ENCODE peak calls at places on chromosomes 16 and 17, in four cellular contexts. One of them, this sample, is unnamed. For H3K36me3, the result is how much of the 10 kb centered on the place peaks cover.

GRCh38 chr16:29811896-29812665 is at the start of gene PRRT2:
- DNase-seq in suprapubic skin: peak
- DNase-seq in Peyer's patch: peak
- DNase-seq in H1: no peak
- DNase-seq in this sample: peak

GRCh38 chr17:57406131-57406980 is 150.0 kb downstream of the MSI2 start:
- DNase-seq in H1: no peak
- DNase-seq in Peyer's patch: no peak
- DNase-seq in suprapubic skin: no peak
- DNase-seq in this sample: no peak

GRCh38 chr16:85555549-85556455 is 57.3 kb upstream of the GSE1 start:
- DNase-seq in Peyer's patch: peak
- DNase-seq in suprapubic skin: no peak
- DNase-seq in H1: no peak
- DNase-seq in this sample: no peak

GRCh38 chr16:11781773-11782172 is 15.3 kb downstream of the ZC3H7A start:
- DNase-seq in H1: no peak
- DNase-seq in suprapubic skin: no peak
- DNase-seq in Peyer's patch: no peak
- DNase-seq in this sample: no peak

GRCh38 chr16:22428654-22429053 is 54.2 kb upstream of the CDR2 start:
- DNase-seq in H1: no peak
- DNase-seq in Peyer's patch: no peak
- DNase-seq in suprapubic skin: no peak
- DNase-seq in this sample: no peak

GRCh38 chr17:12545877-12546513 is 119.7 kb upstream of the MYOCD start:
- DNase-seq in suprapubic skin: no peak
- DNase-seq in Peyer's patch: no peak
- DNase-seq in H1: peak
- DNase-seq in this sample: no peak

GRCh38 chr17:40534431-40535189 is 30.7 kb downstream of the CCR7 start:
- DNase-seq in Peyer's patch: no peak
- DNase-seq in suprapubic skin: peak
- DNase-seq in H1: no peak
- DNase-seq in this sample: no peak

GRCh38 chr17:27494192-27495091 is 38.2 kb downstream of the KSR1 start:
- DNase-seq in Peyer's patch: no peak
- DNase-seq in H1: no peak
- DNase-seq in suprapubic skin: peak
- DNase-seq in this sample: no peak

GRCh38 chr17:66304304-66305174 is 2.1 kb downstream of the PRKCA start:
- DNase-seq in suprapubic skin: no peak
- DNase-seq in H1: peak
- DNase-seq in Peyer's patch: no peak
- DNase-seq in this sample: peak

GRCh38 chr16:68401871-68402747 is 46.2 kb downstream of the SMPD3 start:
- DNase-seq in suprapubic skin: no peak
- DNase-seq in Peyer's patch: no peak
- DNase-seq in H1: no peak
- DNase-seq in this sample: no peak

GRCh38 chr16:79261461-79261860 is 339.1 kb downstream of the MAF start:
- DNase-seq in Peyer's patch: no peak
- DNase-seq in H1: peak
- DNase-seq in suprapubic skin: no peak
- DNase-seq in this sample: no peak

GRCh38 chr17:49381033-49381432 is 19.0 kb upstream of the ZNF652 start:
- DNase-seq in Peyer's patch: no peak
- DNase-seq in H1: no peak
- DNase-seq in suprapubic skin: no peak
- DNase-seq in this sample: no peak

GRCh38 chr17:48593840-48594411 is 347 bp upstream of the HOXB5 start:
- DNase-seq in suprapubic skin: no peak
- DNase-seq in H1: peak
- DNase-seq in Peyer's patch: peak
- DNase-seq in this sample: peak

DNA sequence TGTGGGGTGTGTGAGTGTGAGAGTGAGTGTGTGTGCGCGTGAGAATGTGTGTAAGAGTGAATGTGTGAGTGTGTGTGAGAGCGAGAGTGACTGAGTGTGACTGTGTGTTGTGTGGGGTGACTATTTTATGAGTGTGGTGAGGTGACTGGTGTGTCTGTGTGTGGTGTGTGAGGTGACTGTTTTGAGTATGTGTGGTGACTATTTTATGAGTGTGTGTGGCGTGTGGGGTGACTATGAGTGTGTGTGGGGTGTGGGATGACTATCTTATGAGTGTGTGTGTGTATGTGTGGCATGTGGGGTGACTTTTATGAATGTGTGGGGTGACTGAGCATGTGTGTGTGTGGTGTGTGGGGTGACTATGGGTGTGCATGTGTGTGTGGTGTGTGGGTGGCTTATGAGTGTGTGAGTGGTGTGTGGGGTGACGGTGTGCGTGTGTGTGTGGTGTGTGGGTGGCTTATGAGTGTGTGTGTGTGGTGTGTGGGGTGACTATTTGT is 152.9 kb upstream of the PLCG2 start:
- DNase-seq in Peyer's patch: no peak
- DNase-seq in H1: no peak
- DNase-seq in suprapubic skin: no peak
- DNase-seq in this sample: no peak
- H3K27ac ChIP-seq in Peyer's patch: peak
- H3K27ac ChIP-seq in H1: peak
- H3K27ac ChIP-seq in suprapubic skin: peak
- H3K27ac ChIP-seq in this sample: no peak

DNA sequence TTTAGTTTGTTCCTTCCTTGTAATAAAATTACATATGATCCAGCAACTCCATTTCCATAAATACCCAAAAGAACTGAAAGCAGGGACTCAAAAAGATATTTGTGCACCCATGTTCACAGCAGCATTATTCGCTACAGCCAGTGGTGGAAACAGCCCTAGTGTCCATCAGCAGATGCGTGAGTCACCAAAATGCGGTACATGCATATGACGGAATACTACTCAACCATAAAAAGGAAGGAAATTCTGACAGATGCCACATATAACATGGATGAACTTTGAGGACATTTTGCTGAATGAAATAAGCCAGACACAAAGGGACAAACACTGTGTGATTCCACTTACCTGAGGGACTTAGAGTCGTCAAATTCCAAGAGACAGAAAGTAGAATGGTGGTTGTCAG is 9.1 kb upstream of the SLC47A2 start:
- DNase-seq in H1: no peak
- DNase-seq in Peyer's patch: no peak
- DNase-seq in suprapubic skin: no peak
- DNase-seq in this sample: no peak
- H3K36me3 ChIP-seq in H1: under half
- H3K36me3 ChIP-seq in Peyer's patch: under half
- H3K36me3 ChIP-seq in suprapubic skin: under half
- H3K36me3 ChIP-seq in this sample: under half

GRCh38 chr17:29112780-29113295 is 67.4 kb downstream of the MYO18A start:
- DNase-seq in Peyer's patch: no peak
- DNase-seq in H1: no peak
- DNase-seq in suprapubic skin: no peak
- DNase-seq in this sample: no peak
- H3K27ac ChIP-seq in Peyer's patch: no peak
- H3K27ac ChIP-seq in H1: no peak
- H3K27ac ChIP-seq in suprapubic skin: no peak
- H3K27ac ChIP-seq in this sample: no peak

DNA sequence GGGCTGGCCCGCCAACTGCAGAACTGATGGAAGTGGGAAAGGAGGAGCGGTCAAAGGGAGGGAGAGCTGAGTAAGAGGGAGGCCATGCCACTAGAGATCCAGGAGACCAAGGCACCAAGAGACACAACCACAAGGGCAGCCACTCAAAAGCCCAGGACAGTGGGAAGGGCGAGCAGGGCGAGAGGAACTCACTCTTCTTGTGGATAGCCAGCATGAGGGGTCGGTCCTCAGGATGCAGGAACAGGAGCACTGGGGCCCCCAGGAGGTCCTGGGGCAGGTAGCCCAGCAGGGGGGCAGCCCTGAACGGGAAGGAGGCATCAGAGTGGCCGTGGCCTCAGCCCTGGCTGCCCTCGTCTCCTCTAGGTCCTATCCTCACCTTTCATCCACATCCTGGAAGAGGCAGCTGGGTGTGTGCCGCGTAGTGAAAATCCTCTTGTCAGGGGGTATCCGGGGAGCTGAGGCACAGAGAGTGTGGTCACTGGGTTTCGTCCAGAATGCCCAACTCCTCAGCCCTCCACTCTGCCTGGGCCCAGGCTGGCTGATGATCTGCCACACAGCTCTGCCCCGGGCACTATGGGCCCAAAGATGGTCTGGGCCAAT is 4.3 kb downstream of the PER1 start:
- DNase-seq in Peyer's patch: no peak
- DNase-seq in suprapubic skin: no peak
- DNase-seq in H1: no peak
- DNase-seq in this sample: no peak
- H3K36me3 ChIP-seq in Peyer's patch: half or more
- H3K36me3 ChIP-seq in suprapubic skin: half or more
- H3K36me3 ChIP-seq in H1: under half
- H3K36me3 ChIP-seq in this sample: half or more

GRCh38 chr16:69599731-69600130 is 34.0 kb downstream of the NFAT5 start:
- DNase-seq in suprapubic skin: no peak
- DNase-seq in Peyer's patch: no peak
- DNase-seq in H1: no peak
- DNase-seq in this sample: no peak
- H3K27ac ChIP-seq in suprapubic skin: no peak
- H3K27ac ChIP-seq in Peyer's patch: no peak
- H3K27ac ChIP-seq in H1: no peak
- H3K27ac ChIP-seq in this sample: no peak

GRCh38 chr16:72884573-72884972 is 163.4 kb downstream of the ZFHX3 start:
- DNase-seq in suprapubic skin: no peak
- DNase-seq in H1: no peak
- DNase-seq in Peyer's patch: no peak
- DNase-seq in this sample: no peak
- H3K36me3 ChIP-seq in suprapubic skin: under half
- H3K36me3 ChIP-seq in H1: under half
- H3K36me3 ChIP-seq in Peyer's patch: under half
- H3K36me3 ChIP-seq in this sample: under half

GRCh38 chr16:3400779-3401688 is at the start of the genes ZNF174 and ZSCAN32:
- DNase-seq in suprapubic skin: peak
- DNase-seq in Peyer's patch: peak
- DNase-seq in H1: peak
- DNase-seq in this sample: peak
- H3K27ac ChIP-seq in suprapubic skin: peak
- H3K27ac ChIP-seq in Peyer's patch: peak
- H3K27ac ChIP-seq in H1: no peak
- H3K27ac ChIP-seq in this sample: peak

GRCh38 chr17:21001111-21001812 is 41.5 kb downstream of the USP22 start:
- DNase-seq in H1: no peak
- DNase-seq in Peyer's patch: no peak
- DNase-seq in suprapubic skin: no peak
- DNase-seq in this sample: no peak

GRCh38 chr17:21004016-21004930 is 38.5 kb downstream of the USP22 start:
- DNase-seq in H1: no peak
- DNase-seq in Peyer's patch: no peak
- DNase-seq in suprapubic skin: no peak
- DNase-seq in this sample: no peak

GRCh38 chr17:21001813-21002221 is 41.0 kb downstream of the USP22 start:
- DNase-seq in H1: no peak
- DNase-seq in suprapubic skin: no peak
- DNase-seq in Peyer's patch: no peak
- DNase-seq in this sample: no peak

GRCh38 chr17:21003007-21003621 is 39.7 kb downstream of the USP22 start:
- DNase-seq in H1: no peak
- DNase-seq in suprapubic skin: no peak
- DNase-seq in Peyer's patch: no peak
- DNase-seq in this sample: no peak

GRCh38 chr17:21002309-21003006 is 40.4 kb downstream of the USP22 start:
- DNase-seq in suprapubic skin: no peak
- DNase-seq in Peyer's patch: no peak
- DNase-seq in H1: no peak
- DNase-seq in this sample: no peak
- H3K36me3 ChIP-seq in suprapubic skin: half or more
- H3K36me3 ChIP-seq in Peyer's patch: half or more
- H3K36me3 ChIP-seq in H1: half or more
- H3K36me3 ChIP-seq in this sample: half or more

GRCh38 chr17:4229627-4230026 is 34.2 kb downstream of the ANKFY1 start:
- DNase-seq in H1: no peak
- DNase-seq in suprapubic skin: peak
- DNase-seq in Peyer's patch: no peak
- DNase-seq in this sample: no peak
- H3K27ac ChIP-seq in H1: no peak
- H3K27ac ChIP-seq in suprapubic skin: peak
- H3K27ac ChIP-seq in Peyer's patch: peak
- H3K27ac ChIP-seq in this sample: no peak

This sample was measured in CD4-positive, alpha-beta memory T cell.